ENCODE peak calls at places on chromosomes 6 and 20, in seven cellular contexts. P, G, X, M, L, J and C are unnamed samples.
A peak's percentile ranks its signal among the peaks of the same experiment; 100 is the strongest.

GRCh38 chr6:148037496-148037895 is 305.1 kb upstream of the SASH1 start:
- DNase-seq in G (no peak), X (no peak), J (no peak), P (no peak), L (no peak), M (no peak), C (no peak)

GRCh38 chr20:9617940-9618339 is 103.5 kb downstream of the LAMP5 start:
- DNase-seq in X (no peak), L (no peak), G (peak; percentile 28), J (peak; percentile 18), P (peak; percentile 59), M (no peak), C (no peak)

GRCh38 chr6:148608211-148608951 is 138.4 kb upstream of the UST start:
- DNase-seq in X (no peak), J (no peak), G (no peak), M (no peak), P (peak; percentile 8), L (no peak), C (no peak)

GRCh38 chr6:106182455-106182854 is 96.3 kb downstream of the PRDM1 start:
- DNase-seq in L (no peak), M (no peak), G (no peak), J (no peak), X (no peak), P (no peak), C (no peak)

GRCh38 chr6:39377530-39377929 is 55.0 kb upstream of the KCNK16 start:
- DNase-seq in L (peak; percentile 85), X (no peak), P (peak; percentile 89), M (peak; percentile 28), G (peak; percentile 72), J (peak; percentile 42), C (peak; percentile 40)

GRCh38 chr6:35967059-35967769 is 46.3 kb upstream of the SRPK1 start:
- DNase-seq in L (no peak), G (no peak), P (peak; percentile 11), M (no peak), X (no peak), J (no peak), C (no peak)

GRCh38 chr6:33755070-33755869 is 8.6 kb upstream of the IP6K3 start:
- DNase-seq in L (no peak), J (no peak), P (peak; percentile 59), G (no peak), X (no peak), M (no peak), C (no peak)

GRCh38 chr6:165308926-165309731 is at the start of gene C6orf118:
- DNase-seq in X (peak; percentile 7), M (peak; percentile 55), G (peak; percentile 78), P (peak; percentile 93), J (peak; percentile 45), L (peak; percentile 69), C (peak; percentile 70)

GRCh38 chr20:43398676-43399324 is 58.9 kb upstream of the SRSF6 start:
- DNase-seq in G (no peak), J (no peak), P (no peak), M (no peak), L (no peak), X (no peak), C (no peak)

GRCh38 chr6:137766596-137767370 is 100.3 kb upstream of the TNFAIP3 start:
- DNase-seq in M (no peak), G (no peak), J (no peak), P (no peak), X (no peak), L (no peak), C (no peak)

GRCh38 chr6:139189665-139190064 is 54.8 kb downstream of the HECA start:
- DNase-seq in X (no peak), P (no peak), J (no peak), M (no peak), G (no peak), L (no peak), C (no peak)

GRCh38 chr6:35213824-35214756 is at the start of gene SCUBE3:
- DNase-seq in M (peak; percentile 30), J (no peak), L (no peak), X (no peak), P (peak; percentile 93), G (no peak), C (peak; percentile 59)

GRCh38 chr6:37173573-37174195 is 3.7 kb downstream of the PIM1 start:
- DNase-seq in J (no peak), G (no peak), X (no peak), M (no peak), L (no peak), P (no peak), C (no peak)

GRCh38 chr6:144296973-144297372 is 11.8 kb downstream of the UTRN start:
- DNase-seq in L (no peak), X (no peak), G (no peak), M (no peak), P (no peak), J (no peak), C (no peak)

GRCh38 chr6:158954778-158955177 is 45.2 kb downstream of the RSPH3 start:
- DNase-seq in X (no peak), P (no peak), J (no peak), M (no peak), G (no peak), L (no peak), C (no peak)